ENCODE peak calls at places on chromosome 6, in four cellular contexts. N is PC-9, M is neural progenitor cell, K is GM23338. G is an unnamed sample. For H3F3A, the result is how much of the 10 kb centered on the place peaks cover.

GRCh38 chr6:23282243-23283021 is 713.1 kb downstream of the HDGFL1 start:
- DNase-seq in M (no peak), N (no peak), K (no peak), G (no peak)

GRCh38 chr6:41122918-41123317 is 31.2 kb downstream of the TREML1 start:
- DNase-seq in M (no peak), K (no peak), N (no peak), G (no peak)

GRCh38 chr6:14270142-14270893 is 152.7 kb downstream of the CD83 start:
- DNase-seq in N (no peak), M (no peak), K (no peak), G (no peak)

GRCh38 chr6:39754493-39755115 is 29.4 kb upstream of the KIF6 start:
- DNase-seq in N (no peak), K (no peak), M (no peak), G (no peak)

GRCh38 chr6:161058746-161059145 is 67.2 kb downstream of the MAP3K4 start:
- DNase-seq in K (no peak), N (no peak), M (no peak), G (no peak)

GRCh38 chr6:113818528-113818927 is 38.6 kb upstream of the MARCKS start:
- DNase-seq in K (no peak), M (no peak), N (no peak), G (no peak)

GRCh38 chr6:112806163-112806900 is 459.2 kb downstream of the RFPL4B start:
- DNase-seq in K (no peak), M (no peak), N (no peak), G (no peak)

GRCh38 chr6:37550436-37550835 is 50.7 kb upstream of the CCDC167 start:
- DNase-seq in M (no peak), K (no peak), N (no peak), G (no peak)

GRCh38 chr6:12956991-12957320 is 240.4 kb downstream of the PHACTR1 start:
- DNase-seq in M (peak), K (no peak), N (no peak), G (no peak)

GRCh38 chr6:32885698-32886286 is 31.8 kb downstream of the PSMB9 start:
- DNase-seq in N (no peak), K (peak), M (peak), G (peak)

GRCh38 chr6:68333444-68333843 is 301.6 kb upstream of the ADGRB3 start:
- DNase-seq in N (no peak), M (no peak), K (no peak), G (no peak)

GRCh38 chr6:109447878-109448555 is 7.5 kb downstream of the SMPD2 start:
- DNase-seq in M (no peak), N (no peak), K (peak), G (no peak)

DNA sequence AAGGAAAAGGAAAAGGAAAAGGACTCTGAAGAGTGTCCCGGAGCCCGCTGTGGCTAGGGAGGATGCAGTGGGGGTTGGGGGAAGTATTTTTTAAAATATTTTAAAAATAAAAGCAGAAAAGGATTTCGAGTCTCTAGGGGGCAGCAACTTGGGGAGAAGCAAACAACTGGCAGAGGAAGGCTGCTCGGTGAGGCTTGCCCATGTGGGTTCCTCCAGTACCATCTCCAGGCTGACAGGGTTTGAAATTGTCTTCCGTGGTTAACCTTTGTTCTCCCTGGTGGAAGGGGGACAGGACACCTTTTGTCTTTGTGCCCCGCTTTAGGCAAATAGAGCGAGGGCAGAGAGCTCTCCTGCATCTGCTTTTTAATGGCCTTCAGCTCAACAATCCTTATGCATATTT is 60.4 kb upstream of the SNX9 start:
- DNase-seq in N (no peak), K (no peak), M (no peak), G (no peak)
- H3F3A ChIP-seq in N (under half), K (under half), M (under half), G (under half)

GRCh38 chr6:31737315-31738047 is 1.2 kb upstream of the CLIC1 start:
- DNase-seq in M (peak), K (peak), N (no peak), G (no peak)

GRCh38 chr6:31738048-31738979 is 1.5 kb upstream of the MSH5 start:
- DNase-seq in N (peak), K (peak), M (no peak), G (peak)

GRCh38 chr6:31734703-31735500 is 1.4 kb downstream of the CLIC1 start:
- DNase-seq in M (peak), K (peak), N (peak), G (peak)

GRCh38 chr6:31736026-31736767 is at the start of gene CLIC1:
- DNase-seq in K (peak), M (peak), N (peak), G (peak)

DNA sequence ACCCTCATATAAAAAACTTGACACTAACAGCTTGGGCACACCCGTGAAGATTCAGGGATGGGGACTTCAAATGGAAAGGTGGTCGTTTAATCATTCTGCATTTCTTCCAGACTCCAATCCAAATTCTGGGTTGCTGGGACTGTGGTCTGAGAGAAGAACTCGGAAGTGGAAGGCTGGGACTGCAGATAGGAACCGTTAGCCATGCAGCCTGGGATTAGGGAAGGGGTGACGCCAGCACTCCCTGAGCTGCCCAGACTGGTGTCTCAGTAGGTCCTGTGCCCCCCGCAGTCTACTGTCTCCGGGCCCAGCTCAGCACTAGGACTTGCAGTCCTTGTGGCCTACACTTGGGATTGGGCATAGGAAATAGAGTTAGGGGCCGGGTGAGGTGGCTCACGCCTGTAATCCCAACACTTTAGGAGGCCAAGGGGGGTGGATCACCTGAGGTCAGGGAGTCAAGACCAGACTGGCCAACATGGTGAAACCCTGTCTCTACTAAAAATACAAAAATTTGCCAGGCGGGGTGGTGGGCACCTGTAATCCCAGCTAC is 511 bp upstream of the CLIC1 start:
- DNase-seq in K (no peak), M (peak), N (no peak), G (no peak)
- H3F3A ChIP-seq in K (under half), M (half or more), N (half or more), G (half or more)

GRCh38 chr6:162244031-162244430 is 483.5 kb downstream of the PRKN start:
- DNase-seq in N (no peak), M (no peak), K (no peak), G (no peak)

GRCh38 chr6:162251257-162251656 is 476.3 kb downstream of the PRKN start:
- DNase-seq in K (peak), M (peak), N (peak), G (no peak)

GRCh38 chr6:162249907-162250642 is 477.5 kb downstream of the PRKN start:
- DNase-seq in M (no peak), N (no peak), K (no peak), G (no peak)

DNA sequence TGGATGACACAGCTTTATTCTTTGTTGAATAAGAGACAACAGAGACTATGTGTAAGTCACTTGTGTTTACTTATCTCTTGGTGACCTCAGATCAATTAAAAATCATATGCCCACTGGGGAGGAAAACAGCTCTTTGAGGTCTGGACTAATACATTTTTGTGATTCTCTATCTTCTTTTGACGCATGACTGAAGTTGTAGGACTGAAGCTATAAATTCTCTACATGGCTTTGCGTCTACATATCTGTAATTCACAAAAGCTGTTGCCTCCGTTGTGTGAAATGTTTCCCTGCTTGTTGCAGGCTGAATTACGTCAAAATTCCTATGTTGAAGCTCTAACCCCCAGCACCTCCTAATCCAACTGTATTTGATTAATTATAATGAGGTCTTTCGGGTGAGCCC is 481.7 kb downstream of the PRKN start:
- DNase-seq in M (no peak), N (no peak), K (no peak), G (no peak)
- H3F3A ChIP-seq in M (under half), N (under half), K (under half), G (under half)

DNA sequence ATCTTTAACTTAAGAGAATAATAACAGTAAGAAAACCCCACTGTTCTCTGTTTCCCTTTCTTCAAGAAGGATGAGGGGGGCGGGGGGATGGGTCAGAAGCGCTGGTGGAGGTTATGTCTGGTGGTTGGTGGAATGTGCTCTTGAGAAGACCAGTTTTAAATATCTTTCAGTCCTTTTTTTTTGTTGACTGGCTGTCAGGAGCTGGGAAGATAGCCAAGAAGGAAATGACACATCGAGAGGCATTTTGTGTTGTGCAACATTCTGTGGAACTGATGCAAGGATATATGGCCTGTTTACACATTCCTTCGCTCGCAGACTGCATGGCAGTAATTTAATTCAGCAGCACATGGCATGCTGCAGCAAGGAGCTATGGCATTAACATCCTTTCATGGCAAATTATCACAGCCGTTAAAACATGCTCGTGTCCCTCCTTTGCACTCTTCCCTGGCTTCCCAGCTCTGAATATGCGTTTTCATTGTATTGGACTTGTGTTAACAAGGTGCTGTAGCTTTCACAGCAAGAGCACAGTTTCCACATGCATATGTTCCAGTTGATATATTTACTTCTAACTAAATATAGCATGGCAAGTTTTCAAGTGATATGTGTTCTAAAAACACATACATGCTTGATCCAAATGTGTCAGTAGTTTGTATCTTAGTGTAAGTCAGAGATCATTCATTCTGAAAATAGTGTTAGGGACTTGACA is 68.2 kb upstream of the SUPT3H start:
- DNase-seq in N (peak), M (no peak), K (peak), G (no peak)
- H3F3A ChIP-seq in N (under half), M (under half), K (under half), G (under half)

DNA sequence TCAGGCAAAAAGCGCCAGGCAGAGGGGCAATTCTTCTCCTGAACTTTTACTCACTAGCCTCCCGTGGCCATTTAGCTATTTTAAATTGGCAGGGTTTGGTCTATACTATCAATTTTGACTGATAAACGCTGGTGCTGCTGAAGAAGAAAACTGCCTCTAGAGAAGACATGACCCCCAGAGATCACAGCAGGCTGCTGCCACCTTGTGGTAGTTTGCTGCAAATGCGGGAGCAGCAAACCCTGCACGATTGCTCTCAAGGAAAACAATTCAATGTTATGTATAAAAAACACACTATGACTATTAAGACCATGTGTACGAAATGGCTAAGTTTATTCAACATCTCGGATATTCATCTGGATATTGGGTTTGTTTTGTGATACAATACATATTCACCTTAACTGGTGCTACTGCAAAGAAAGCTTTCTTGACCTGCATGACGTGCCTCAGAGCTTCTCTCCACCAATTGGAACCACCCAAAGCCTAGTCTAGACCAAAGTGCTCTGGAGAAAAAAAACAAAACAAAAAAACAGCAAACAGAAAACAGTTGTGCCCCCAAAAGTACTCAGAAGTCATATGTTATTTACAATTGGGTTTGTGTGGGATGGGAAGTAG is 19.5 kb upstream of the IL17F start:
- DNase-seq in N (peak), M (peak), K (peak), G (peak)
- H3F3A ChIP-seq in N (under half), M (half or more), K (under half), G (under half)

G was measured in MM.1S.